ENCODE peak calls at places on chromosomes 4 and X, in four cellular contexts. Q is kidney epithelial cell, R is hepatocyte, C is prostate gland. J is an unnamed sample.
A peak's percentile ranks its signal among the peaks of the same experiment; 100 is the strongest.

GRCh38 chr4:88010921-88011320 is 3.5 kb downstream of the PKD2 start:
- DNase-seq in Q (no peak), R (no peak), C (no peak), J (no peak)

GRCh38 chr4:175238827-175239517 is 320.8 kb downstream of the ADAM29 start:
- DNase-seq in Q (no peak), R (peak; percentile 23), C (no peak), J (no peak)

GRCh38 chr4:75051431-75051830 is 118.5 kb downstream of the PARM1 start:
- DNase-seq in Q (no peak), R (no peak), C (no peak), J (no peak)

GRCh38 chrX:13376857-13377441 is 57.1 kb upstream of the ATXN3L start:
- DNase-seq in Q (no peak), R (peak; percentile 72), C (peak; percentile 46), J (peak; percentile 96)

GRCh38 chr4:183906736-183907651 is 1.9 kb downstream of the STOX2 start:
- DNase-seq in Q (no peak), R (peak; percentile 18), C (no peak), J (no peak)

GRCh38 chrX:127243654-127244053 is 424.1 kb downstream of the PRR32 start:
- DNase-seq in Q (no peak), R (no peak), C (no peak), J (no peak)

GRCh38 chr4:112514079-112514448 is 1.9 kb downstream of the NEUROG2 start:
- DNase-seq in Q (no peak), R (no peak), C (no peak), J (no peak)

GRCh38 chrX:40103565-40104323 is 6.0 kb upstream of the BCOR start:
- DNase-seq in Q (no peak), R (peak; percentile 53), C (no peak), J (no peak)

GRCh38 chr4:31034550-31034949 is 314.4 kb downstream of the PCDH7 start:
- DNase-seq in Q (no peak), R (no peak), C (no peak), J (no peak)

GRCh38 chr4:154872198-154872597 is 91.1 kb downstream of the RBM46 start:
- DNase-seq in Q (no peak), R (no peak), C (no peak), J (no peak)

GRCh38 chr4:54233697-54234496 is 4.8 kb downstream of the PDGFRA start:
- DNase-seq in Q (no peak), R (peak; percentile 91), C (peak; percentile 64), J (peak; percentile 91)

GRCh38 chr4:174018236-174018635 is 265.2 kb downstream of the FBXO8 start:
- DNase-seq in Q (no peak), R (no peak), C (no peak), J (no peak)

GRCh38 chr4:101356928-101357327 is 9.6 kb upstream of the PPP3CA start:
- DNase-seq in Q (peak; percentile 81), R (peak; percentile 71), C (no peak), J (peak; percentile 95)

GRCh38 chr4:30116401-30116800 is 603.8 kb upstream of the PCDH7 start:
- DNase-seq in Q (no peak), R (no peak), C (no peak), J (no peak)

GRCh38 chrX:19852014-19853005 is 35.1 kb downstream of the SH3KBP1 start:
- DNase-seq in Q (no peak), R (no peak), C (no peak), J (peak; percentile 74)

GRCh38 chr4:124970011-124970410 is 257.5 kb upstream of the ANKRD50 start:
- DNase-seq in Q (no peak), R (no peak), C (no peak), J (peak; percentile 70)

GRCh38 chr4:4995103-4995761 is 24.0 kb downstream of the CYTL1 start:
- DNase-seq in Q (no peak), R (peak; percentile 80), C (peak; percentile 26), J (peak; percentile 67)

GRCh38 chrX:42087960-42088359 is 164.6 kb upstream of the CASK start:
- DNase-seq in Q (no peak), R (no peak), C (no peak), J (no peak)
- TF ChIP-seq CTCF in Q (no peak), R (no peak), C (no peak), J (no peak)

GRCh38 chr4:80265571-80266266 is 745 bp upstream of the FGF5 start:
- DNase-seq in Q (peak; percentile 49), R (peak; percentile 52), C (no peak), J (peak; percentile 53)
- H3K4me3 ChIP-seq in Q (peak overlapping the region; percentile 46), R (peak overlapping the region; percentile 48), C (peak overlapping the region; percentile 15), J (peak overlapping the region; percentile 57)

GRCh38 chr4:43782391-43782790 is 666.2 kb downstream of the KCTD8 start:
- DNase-seq in Q (no peak), R (no peak), C (no peak), J (no peak)
- TF ChIP-seq CTCF in Q (no peak), R (peak; percentile 17), C (no peak), J (no peak)

GRCh38 chr4:3389879-3390840 is 51.6 kb upstream of the HGFAC start:
- DNase-seq in Q (no peak), R (no peak), C (no peak), J (no peak)
- H3K4me3 ChIP-seq in Q (no peak overlapping the region), R (no peak overlapping the region), C (no peak overlapping the region), J (no peak overlapping the region)

GRCh38 chrX:8037593-8038348 is 110.6 kb upstream of the PNPLA4 start:
- DNase-seq in Q (no peak), R (no peak), C (no peak), J (no peak)

GRCh38 chrX:8043546-8043945 is 116.3 kb upstream of the PNPLA4 start:
- DNase-seq in Q (no peak), R (no peak), C (no peak), J (no peak)

GRCh38 chrX:8043121-8043520 is 115.9 kb upstream of the PNPLA4 start:
- DNase-seq in Q (no peak), R (no peak), C (no peak), J (no peak)

GRCh38 chrX:8044861-8045434 is 117.7 kb upstream of the PNPLA4 start:
- DNase-seq in Q (no peak), R (no peak), C (no peak), J (no peak)

DNA sequence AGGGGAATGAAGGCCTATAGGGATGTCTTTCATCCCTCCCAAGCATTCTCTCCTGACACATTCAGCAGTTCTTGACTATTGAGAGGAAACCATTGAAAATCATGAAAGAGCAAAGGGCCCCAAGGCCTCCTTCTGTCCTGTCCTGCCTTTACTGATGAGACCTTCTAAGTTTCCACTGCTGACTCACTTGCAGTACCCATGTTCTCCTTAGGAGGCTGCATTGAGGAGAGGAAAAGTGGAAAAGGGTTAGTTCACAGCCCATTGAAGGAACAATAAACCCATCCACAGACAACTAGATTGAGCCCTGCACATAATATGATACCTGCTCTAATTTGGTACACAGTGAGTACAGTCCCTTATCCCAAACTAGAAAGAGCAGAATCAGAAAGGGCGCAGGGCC is 115.1 kb upstream of the PNPLA4 start:
- DNase-seq in Q (no peak), R (no peak), C (no peak), J (peak; percentile 1)
- TF ChIP-seq CTCF in Q (peak; percentile 25), R (no peak), C (no peak), J (peak; percentile 9)

DNA sequence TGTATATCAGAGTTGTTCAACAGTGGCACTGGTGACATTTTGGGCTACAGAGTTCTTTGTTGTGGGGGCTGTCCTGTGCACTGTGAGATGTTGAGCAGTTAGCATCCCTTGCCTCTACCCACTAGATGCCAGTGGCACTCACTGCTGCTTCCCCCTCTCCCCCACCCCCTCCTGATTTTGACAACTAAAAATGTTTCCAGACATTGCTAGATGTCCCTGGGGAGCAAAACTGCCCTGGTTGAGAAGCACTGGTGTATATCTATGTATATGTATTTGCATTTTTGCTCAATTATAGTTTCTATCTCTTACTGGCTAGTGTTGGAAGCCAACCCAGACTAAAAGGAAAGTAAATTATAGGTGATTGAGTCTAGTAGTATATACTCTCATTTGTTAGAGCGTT is 2.4 kb downstream of the TMEM131L start:
- DNase-seq in Q (no peak), R (no peak), C (no peak), J (no peak)
- H3K4me3 ChIP-seq in Q (no peak overlapping the region), R (no peak overlapping the region), C (no peak overlapping the region), J (peak overlapping the region; percentile 1)

GRCh38 chr4:187302456-187302855 is 578.8 kb upstream of the FAT1 start:
- DNase-seq in Q (no peak), R (no peak), C (no peak), J (peak; percentile 23)
- TF ChIP-seq CTCF in Q (no peak), R (no peak), C (no peak), J (no peak)

GRCh38 chr4:180721356-180721755 is 1521.8 kb upstream of the TENM3 start:
- DNase-seq in Q (no peak), R (no peak), C (no peak), J (no peak)

DNA sequence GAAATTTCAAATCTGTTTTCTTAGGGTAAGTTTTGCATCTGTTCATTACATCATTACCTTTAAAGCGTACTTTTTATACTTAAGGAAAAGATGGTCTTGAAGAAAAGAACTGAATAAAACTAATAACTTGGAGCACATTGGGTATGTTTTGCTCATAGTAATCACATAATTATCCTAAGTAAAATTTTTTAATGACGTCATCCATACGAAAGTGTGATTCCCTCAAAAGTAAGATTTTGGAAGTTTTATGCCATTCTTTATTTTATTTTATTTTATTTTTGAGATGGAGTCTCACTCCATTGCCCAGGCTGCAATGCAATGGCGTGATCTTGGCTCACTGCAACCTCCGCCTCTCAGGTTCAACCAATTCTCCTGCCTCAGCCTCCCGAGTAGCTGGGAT is 1516.6 kb upstream of the TENM3 start:
- DNase-seq in Q (no peak), R (no peak), C (no peak), J (no peak)
- H3K4me3 ChIP-seq in Q (no peak overlapping the region), R (no peak overlapping the region), C (no peak overlapping the region), J (no peak overlapping the region)